ENCODE peak calls at places on chromosomes 7 and 10, in eight cellular contexts. Y is GDM1; H is activated gamma-delta T cell; Z is stimulated activated CD8-positive, alpha-beta memory T cell treated with anti-CD3 and anti-CD28 coated beads, Interleukin-7, amount 100 ng/mL, for 48 hours; K is lower leg skin; F is NCI-H748 treated with DMSO at 0.1 percent for 48 hours; N is cardiac fibroblast; R is EH. S is an unnamed sample.
A peak's percentile ranks its signal among the peaks of the same experiment; 100 is the strongest.

GRCh38 chr7:12674861-12675260 is 12.6 kb upstream of the ARL4A start:
- DNase-seq in Z (no peak), Y (peak; percentile 33), N (peak; percentile 71), K (no peak), H (no peak), R (peak; percentile 50), F (peak; percentile 27), S (no peak)

GRCh38 chr10:62224606-62225005 is 44.0 kb downstream of the RTKN2 start:
- DNase-seq in H (no peak), F (no peak), Y (no peak), N (peak; percentile 40), Z (no peak), R (peak; percentile 83), K (no peak), S (peak; percentile 72)

GRCh38 chr7:81150951-81151361 is 232.1 kb upstream of the SEMA3C start:
- DNase-seq in R (peak; percentile 13), F (no peak), Z (no peak), N (peak; percentile 14), H (no peak), Y (no peak), K (no peak), S (peak; percentile 51)

GRCh38 chr10:14604181-14605142 is 170.2 kb downstream of the FAM107B start:
- DNase-seq in R (peak; percentile 84), H (peak; percentile 68), F (peak; percentile 46), N (peak; percentile 62), Y (peak; percentile 72), K (peak; percentile 92), Z (no peak), S (peak; percentile 64)

GRCh38 chr10:119404719-119405504 is 137.6 kb downstream of the RGS10 start:
- DNase-seq in K (no peak), Y (no peak), H (no peak), F (no peak), Z (no peak), N (no peak), R (no peak), S (no peak)

GRCh38 chr7:78673272-78673671 is 780.2 kb downstream of the MAGI2 start:
- DNase-seq in F (no peak), Y (no peak), H (no peak), Z (no peak), K (no peak), R (no peak), N (no peak), S (no peak)

GRCh38 chr10:110074986-110075664 is 67.3 kb downstream of the ADD3 start:
- DNase-seq in N (peak; percentile 87), F (no peak), Z (no peak), Y (no peak), H (no peak), R (peak; percentile 89), K (no peak), S (no peak)

GRCh38 chr7:92910076-92910475 is 73.7 kb upstream of the CDK6 start:
- DNase-seq in Z (no peak), N (no peak), Y (no peak), R (no peak), H (no peak), F (no peak), K (no peak), S (no peak)

GRCh38 chr7:37578350-37578749 is 105.2 kb upstream of the GPR141 start:
- DNase-seq in Z (no peak), N (no peak), H (no peak), K (no peak), Y (no peak), F (no peak), R (no peak), S (no peak)

GRCh38 chr10:116882631-116883030 is 33.3 kb downstream of the ENO4 start:
- DNase-seq in H (no peak), R (no peak), Y (no peak), N (no peak), Z (no peak), K (no peak), F (no peak), S (no peak)

GRCh38 chr7:6394114-6394513 is 53.6 kb downstream of the DAGLB start:
- DNase-seq in R (no peak), H (no peak), Y (no peak), F (no peak), K (no peak), N (no peak), Z (no peak), S (no peak)

GRCh38 chr10:112484399-112484798 is 37.4 kb downstream of the VTI1A start:
- DNase-seq in F (no peak), H (no peak), K (no peak), R (no peak), Y (no peak), N (no peak), Z (no peak), S (no peak)

GRCh38 chr10:103153765-103154197 is 39.3 kb downstream of the NT5C2 start:
- DNase-seq in Y (no peak), F (no peak), N (peak; percentile 72), H (no peak), R (peak; percentile 66), Z (no peak), K (no peak), S (no peak)

GRCh38 chr10:76444034-76444800 is 1012.8 kb downstream of the LRMDA start:
- DNase-seq in Z (no peak), N (peak; percentile 72), F (no peak), H (no peak), K (peak; percentile 86), Y (no peak), R (no peak), S (no peak)

GRCh38 chr7:96238474-96238873 is 83.4 kb downstream of the SLC25A13 start:
- DNase-seq in Z (no peak), Y (no peak), R (no peak), K (no peak), F (no peak), H (no peak), N (no peak), S (no peak)

GRCh38 chr10:110176122-110176521 is 31.3 kb upstream of the MXI1 start:
- DNase-seq in Y (no peak), H (no peak), F (no peak), Z (no peak), K (peak; percentile 62), N (no peak), R (no peak), S (no peak)

GRCh38 chr10:416091-416515 is 273.4 kb downstream of the DIP2C start:
- DNase-seq in Z (no peak), R (no peak), K (no peak), Y (no peak), F (no peak), N (no peak), H (no peak), S (no peak)

GRCh38 chr7:2945171-2945570 is 98.5 kb downstream of the CARD11 start:
- DNase-seq in Y (no peak), K (no peak), F (no peak), H (no peak), N (no peak), Z (no peak), R (no peak), S (no peak)

GRCh38 chr7:120988591-120989299 is at the start of gene CPED1:
- DNase-seq in F (no peak), Y (peak; percentile 56), R (peak; percentile 78), Z (no peak), N (peak; percentile 91), H (peak; percentile 17), K (peak; percentile 92), S (peak; percentile 45)

S was measured in RCC 7860.